ENCODE peak calls at places on chromosome 13, in nine cellular contexts. O is stimulated activated CD8-positive, alpha-beta memory T cell treated with anti-CD3 and anti-CD28 coated beads, Interleukin-7, amount 100 ng/mL, for 24 hours; F is SJSA1; I is Peyer's patch; J is thoracic aorta; L is stimulated activated CD4-positive, alpha-beta T cell treated with anti-CD3 and anti-CD28 coated beads, Interleukin-1b, Interleukin-23, amount 100 ng/mL, for 24 hours; U is lung microvascular endothelial cell; Q is NCI-H1092 treated with DMSO at 0.1 percent for 48 hours; Y is EL. X is an unnamed sample.

GRCh38 chr13:26377038-26377437 is 123.1 kb downstream of the CDK8 start:
- DNase-seq in O (no peak), F (no peak), I (no peak), J (no peak), L (no peak), U (peak), Q (no peak), Y (peak), X (no peak)

GRCh38 chr13:43884221-43884620 is 4.5 kb downstream of the LACC1 start:
- DNase-seq in O (no peak), F (no peak), I (no peak), J (no peak), L (no peak), U (no peak), Q (no peak), Y (no peak), X (no peak)

GRCh38 chr13:50626031-50626643 is 217.4 kb downstream of the DLEU7 start:
- DNase-seq in O (no peak), F (no peak), I (no peak), J (no peak), L (no peak), U (no peak), Q (no peak), Y (peak), X (no peak)

GRCh38 chr13:25286308-25286968 is 850 bp downstream of the MTMR6 start:
- DNase-seq in O (no peak), F (peak), I (peak), J (no peak), L (no peak), U (peak), Q (peak), Y (peak), X (peak)

GRCh38 chr13:113410472-113411201 is 42.7 kb downstream of the ADPRHL1 start:
- DNase-seq in O (no peak), F (peak), I (no peak), J (peak), L (no peak), U (peak), Q (no peak), Y (peak), X (no peak)

GRCh38 chr13:103282571-103283450 is 216.6 kb upstream of the SLC10A2 start:
- DNase-seq in O (no peak), F (peak), I (no peak), J (no peak), L (no peak), U (no peak), Q (no peak), Y (peak), X (no peak)

GRCh38 chr13:76816394-76816793 is 69.8 kb downstream of the KCTD12 start:
- DNase-seq in O (no peak), F (no peak), I (no peak), J (no peak), L (no peak), U (no peak), Q (no peak), Y (no peak), X (no peak)

GRCh38 chr13:29733069-29733700 is 117.2 kb downstream of the UBL3 start:
- DNase-seq in O (no peak), F (no peak), I (no peak), J (no peak), L (no peak), U (no peak), Q (no peak), Y (peak), X (no peak)

GRCh38 chr13:36673838-36674326 is at the start of gene SERTM1:
- DNase-seq in O (no peak), F (no peak), I (no peak), J (no peak), L (no peak), U (peak), Q (peak), Y (peak), X (no peak)

GRCh38 chr13:21673592-21674270 is 2.9 kb downstream of the FGF9 start:
- DNase-seq in O (no peak), F (peak), I (no peak), J (no peak), L (no peak), U (peak), Q (peak), Y (peak), X (peak)

GRCh38 chr13:109647699-109648098 is 138.7 kb downstream of the IRS2 start:
- DNase-seq in O (no peak), F (no peak), I (no peak), J (no peak), L (no peak), U (no peak), Q (no peak), Y (no peak), X (no peak)

GRCh38 chr13:30857636-30858035 is 48.4 kb upstream of the MEDAG start:
- DNase-seq in O (no peak), F (no peak), I (no peak), J (no peak), L (no peak), U (no peak), Q (no peak), Y (no peak), X (no peak)

GRCh38 chr13:99289265-99289664 is 17.9 kb downstream of the GPR183 start:
- DNase-seq in O (no peak), F (no peak), I (no peak), J (no peak), L (no peak), U (no peak), Q (no peak), Y (no peak), X (no peak)

GRCh38 chr13:110759710-110760109 is 46.2 kb downstream of the ING1 start:
- DNase-seq in O (no peak), F (no peak), I (no peak), J (no peak), L (no peak), U (peak), Q (no peak), Y (peak), X (no peak)

GRCh38 chr13:110448230-110448629 is 113.3 kb downstream of the RAB20 start:
- DNase-seq in O (no peak), F (peak), I (no peak), J (no peak), L (no peak), U (no peak), Q (no peak), Y (peak), X (peak)

GRCh38 chr13:114119196-114119595 is 13.2 kb downstream of the RASA3 start:
- DNase-seq in O (no peak), F (peak), I (no peak), J (no peak), L (no peak), U (peak), Q (no peak), Y (peak), X (no peak)

GRCh38 chr13:84431646-84432045 is 549.4 kb upstream of the SLITRK1 start:
- DNase-seq in O (no peak), F (no peak), I (no peak), J (no peak), L (no peak), U (no peak), Q (no peak), Y (peak), X (no peak)

GRCh38 chr13:84050551-84050950 is 168.3 kb upstream of the SLITRK1 start:
- DNase-seq in O (no peak), F (no peak), I (no peak), J (no peak), L (no peak), U (no peak), Q (no peak), Y (peak), X (no peak)

GRCh38 chr13:33318037-33318436 is 32.5 kb upstream of the STARD13 start:
- DNase-seq in O (no peak), F (no peak), I (no peak), J (no peak), L (no peak), U (no peak), Q (no peak), Y (no peak), X (no peak)

GRCh38 chr13:51000576-51001260 is 91.1 kb downstream of the RNASEH2B start:
- DNase-seq in O (no peak), F (no peak), I (no peak), J (no peak), L (no peak), U (no peak), Q (peak), Y (no peak), X (peak)

GRCh38 chr13:53920916-53921315 is 892.3 kb downstream of the OLFM4 start:
- DNase-seq in O (no peak), F (no peak), I (no peak), J (no peak), L (no peak), U (no peak), Q (no peak), Y (no peak), X (no peak)

GRCh38 chr13:94050686-94051085 is 428.8 kb downstream of the DCT start:
- DNase-seq in O (no peak), F (no peak), I (no peak), J (no peak), L (no peak), U (no peak), Q (no peak), Y (no peak), X (no peak)

GRCh38 chr13:65292488-65292901 is 1937.6 kb downstream of the PCDH9 start:
- DNase-seq in O (no peak), F (no peak), I (no peak), J (no peak), L (no peak), U (no peak), Q (no peak), Y (peak), X (no peak)

GRCh38 chr13:72561791-72562190 is 165.6 kb downstream of the MZT1 start:
- DNase-seq in O (no peak), F (no peak), I (no peak), J (no peak), L (no peak), U (no peak), Q (no peak), Y (no peak), X (peak)

GRCh38 chr13:20395061-20395916 is 130.4 kb downstream of the CRYL1 start:
- DNase-seq in O (no peak), F (no peak), I (no peak), J (no peak), L (no peak), U (no peak), Q (no peak), Y (no peak), X (no peak)

GRCh38 chr13:97834255-97834654 is 119.2 kb upstream of the IPO5 start:
- DNase-seq in O (no peak), F (no peak), I (no peak), J (no peak), L (no peak), U (no peak), Q (no peak), Y (no peak), X (peak)

GRCh38 chr13:20553309-20553708 is 13.6 kb upstream of the IFT88 start:
- DNase-seq in O (no peak), F (no peak), I (no peak), J (no peak), L (no peak), U (no peak), Q (no peak), Y (no peak), X (no peak)

GRCh38 chr13:112756511-112756966 is 66.7 kb downstream of the ATP11A start:
- DNase-seq in O (no peak), F (no peak), I (no peak), J (no peak), L (no peak), U (no peak), Q (peak), Y (no peak), X (no peak)

GRCh38 chr13:77031869-77032268 is 4.9 kb upstream of the FBXL3 start:
- DNase-seq in O (no peak), F (no peak), I (no peak), J (no peak), L (no peak), U (no peak), Q (no peak), Y (no peak), X (no peak)

GRCh38 chr13:80131204-80131603 is 209.7 kb downstream of the SPRY2 start:
- DNase-seq in O (no peak), F (peak), I (peak), J (peak), L (no peak), U (peak), Q (no peak), Y (peak), X (peak)

GRCh38 chr13:29125934-29126424 is 305.8 kb downstream of the MTUS2 start:
- DNase-seq in O (no peak), F (no peak), I (no peak), J (no peak), L (no peak), U (no peak), Q (no peak), Y (no peak), X (no peak)

GRCh38 chr13:102517959-102518358 is 78.8 kb upstream of the TPP2 start:
- DNase-seq in O (no peak), F (no peak), I (no peak), J (no peak), L (no peak), U (no peak), Q (no peak), Y (no peak), X (no peak)

GRCh38 chr13:113491982-113492381 is 1.5 kb upstream of the DCUN1D2 start:
- DNase-seq in O (no peak), F (peak), I (no peak), J (no peak), L (no peak), U (no peak), Q (no peak), Y (no peak), X (no peak)

GRCh38 chr13:110343241-110343865 is 36.3 kb downstream of the COL4A2 start:
- DNase-seq in O (no peak), F (no peak), I (no peak), J (no peak), L (no peak), U (no peak), Q (no peak), Y (no peak), X (no peak)

GRCh38 chr13:63351533-63351932 is 1935.9 kb upstream of the PCDH20 start:
- DNase-seq in O (no peak), F (no peak), I (no peak), J (no peak), L (no peak), U (no peak), Q (no peak), Y (no peak), X (no peak)

GRCh38 chr13:96492758-96493157 is 402.9 kb downstream of the HS6ST3 start:
- DNase-seq in O (no peak), F (no peak), I (no peak), J (no peak), L (no peak), U (no peak), Q (peak), Y (no peak), X (no peak)